ENCODE peak calls at places on chromosomes 4 and X, in nine cellular contexts. J is IMR-90; G is stimulated activated CD8-positive, alpha-beta memory T cell treated with anti-CD3 and anti-CD28 coated beads, Interleukin-4, amount 100 ng/mL, for 24 hours; N is stimulated activated CD4-positive, alpha-beta T cell treated with anti-CD3 and anti-CD28 coated beads, Interleukin-12 subunit alpha, Interleukin-12 subunit beta, amount 100 ng/mL, for 48 hours; Y is bronchial epithelial cell; E is ACHN; I is hippocampal formation; X is T follicular helper cell; W is HEK293T. B is an unnamed sample.

GRCh38 chr4:52657630-52658501 is 1.2 kb downstream of the USP46 start:
- DNase-seq in J (peak; percentile 69), G (no peak), N (no peak), Y (peak; percentile 41), E (no peak), I (no peak), X (no peak), W (no peak), B (no peak)

GRCh38 chrX:17744896-17745523 is 7.7 kb downstream of the SCML1 start:
- DNase-seq in J (no peak), G (no peak), N (no peak), Y (peak; percentile 14), E (peak; percentile 1), I (no peak), X (no peak), W (no peak), B (no peak)

GRCh38 chr4:145069361-145069760 is 28.6 kb downstream of the ANAPC10 start:
- DNase-seq in J (peak; percentile 71), G (no peak), N (no peak), Y (peak; percentile 73), E (no peak), I (no peak), X (no peak), W (no peak), B (no peak)

GRCh38 chrX:104565791-104566687 is at the start of gene IL1RAPL2:
- DNase-seq in J (no peak), G (no peak), N (peak; percentile 0), Y (peak; percentile 23), E (peak; percentile 19), I (no peak), X (no peak), W (peak; percentile 81), B (no peak)

GRCh38 chr4:74039065-74039763 is 725 bp upstream of the CXCL3 start:
- DNase-seq in J (peak; percentile 16), G (no peak), N (no peak), Y (no peak), E (peak; percentile 35), I (no peak), X (no peak), W (no peak), B (no peak)

GRCh38 chr4:78414116-78414515 is 137.5 kb upstream of the ANXA3 start:
- DNase-seq in J (no peak), G (no peak), N (no peak), Y (no peak), E (no peak), I (no peak), X (no peak), W (no peak), B (no peak)

GRCh38 chr4:141789716-141790115 is 153.3 kb downstream of the IL15 start:
- DNase-seq in J (no peak), G (no peak), N (no peak), Y (no peak), E (no peak), I (no peak), X (no peak), W (no peak), B (no peak)

GRCh38 chrX:4831574-4831973 is 1118.1 kb upstream of the PRKX start:
- DNase-seq in J (no peak), G (no peak), N (no peak), Y (peak; percentile 8), E (no peak), I (no peak), X (no peak), W (no peak), B (no peak)

GRCh38 chrX:70552174-70552704 is 107.6 kb downstream of the DLG3 start:
- DNase-seq in J (no peak), G (no peak), N (no peak), Y (no peak), E (no peak), I (no peak), X (no peak), W (no peak), B (no peak)

GRCh38 chrX:66149519-66149918 is 14.5 kb upstream of the HEPH start:
- DNase-seq in J (no peak), G (no peak), N (no peak), Y (no peak), E (no peak), I (no peak), X (no peak), W (no peak), B (no peak)

GRCh38 chr4:184384056-184384809 is 90.1 kb downstream of the IRF2 start:
- DNase-seq in J (peak; percentile 96), G (no peak), N (no peak), Y (peak; percentile 91), E (peak; percentile 64), I (peak; percentile 38), X (no peak), W (no peak), B (peak; percentile 76)

GRCh38 chrX:47483310-47484268 is 567 bp upstream of the ZNF41 start:
- DNase-seq in J (peak; percentile 30), G (no peak), N (no peak), Y (no peak), E (peak; percentile 28), I (no peak), X (no peak), W (no peak), B (no peak)

GRCh38 chrX:32483534-32484136 is 727.7 kb downstream of the DMD start:
- DNase-seq in J (no peak), G (no peak), N (no peak), Y (peak; percentile 3), E (no peak), I (peak; percentile 25), X (no peak), W (no peak), B (no peak)

GRCh38 chr4:183571350-183572076 is 66.7 kb downstream of the ING2 start:
- DNase-seq in J (peak; percentile 52), G (no peak), N (no peak), Y (peak; percentile 67), E (no peak), I (no peak), X (no peak), W (no peak), B (no peak)

GRCh38 chr4:108965031-108965430 is 202.2 kb upstream of the ETNPPL start:
- DNase-seq in J (no peak), G (no peak), N (no peak), Y (no peak), E (no peak), I (no peak), X (no peak), W (no peak), B (no peak)

GRCh38 chr4:118099106-118099505 is 64.8 kb downstream of the NDST3 start:
- DNase-seq in J (no peak), G (no peak), N (no peak), Y (no peak), E (no peak), I (no peak), X (no peak), W (no peak), B (no peak)

GRCh38 chr4:7904942-7905341 is 34.7 kb downstream of the AFAP1 start:
- DNase-seq in J (peak; percentile 94), G (no peak), N (no peak), Y (peak; percentile 37), E (no peak), I (peak; percentile 21), X (no peak), W (no peak), B (no peak)

GRCh38 chrX:24215282-24215681 is 65.8 kb downstream of the ZFX start:
- DNase-seq in J (no peak), G (no peak), N (no peak), Y (peak; percentile 75), E (no peak), I (no peak), X (no peak), W (no peak), B (no peak)

GRCh38 chrX:12080265-12080664 is 58.0 kb upstream of the FRMPD4 start:
- DNase-seq in J (peak; percentile 55), G (no peak), N (no peak), Y (peak; percentile 43), E (peak; percentile 16), I (no peak), X (no peak), W (peak; percentile 34), B (no peak)

GRCh38 chr4:38046735-38047487 is 86.7 kb downstream of the PTTG2 start:
- DNase-seq in J (peak; percentile 33), G (no peak), N (no peak), Y (no peak), E (no peak), I (no peak), X (no peak), W (no peak), B (no peak)

GRCh38 chrX:71859637-71860036 is 51.0 kb upstream of the NHSL2 start:
- DNase-seq in J (peak; percentile 33), G (peak; percentile 10), N (no peak), Y (peak; percentile 13), E (peak; percentile 19), I (peak; percentile 34), X (no peak), W (peak; percentile 43), B (no peak)

GRCh38 chr4:76570141-76570989 is 135.3 kb downstream of the SHROOM3 start:
- DNase-seq in J (peak; percentile 89), G (no peak), N (no peak), Y (peak; percentile 82), E (peak; percentile 62), I (no peak), X (no peak), W (no peak), B (no peak)

GRCh38 chr4:135072553-135072952 is 871.0 kb upstream of the PABPC4L start:
- DNase-seq in J (no peak), G (no peak), N (no peak), Y (no peak), E (no peak), I (no peak), X (no peak), W (no peak), B (no peak)

GRCh38 chrX:71454222-71454621 is 78.7 kb upstream of the OGT start:
- DNase-seq in J (peak; percentile 42), G (no peak), N (no peak), Y (no peak), E (no peak), I (no peak), X (no peak), W (no peak), B (no peak)

GRCh38 chr4:1004557-1005485 is 6.6 kb upstream of the FGFRL1 start:
- DNase-seq in J (no peak), G (no peak), N (no peak), Y (no peak), E (no peak), I (no peak), X (no peak), W (no peak), B (no peak)

GRCh38 chr4:32462944-32463343 is 1742.8 kb downstream of the PCDH7 start:
- DNase-seq in J (peak; percentile 3), G (no peak), N (no peak), Y (peak; percentile 38), E (peak; percentile 4), I (no peak), X (no peak), W (peak; percentile 3), B (no peak)

GRCh38 chrX:74779175-74779574 is 146.1 kb downstream of the NEXMIF start:
- DNase-seq in J (no peak), G (no peak), N (no peak), Y (no peak), E (no peak), I (no peak), X (no peak), W (no peak), B (no peak)